ENCODE peak calls at places on chromosomes 4 and X, in eight cellular contexts. O, T, F, R, D, G, A and E are unnamed samples.

GRCh38 chrX:38214551-38214950 is 6.1 kb downstream of the SRPX start:
- DNase-seq in O (no peak), T (peak), F (no peak), R (no peak), D (no peak), G (no peak), A (no peak), E (no peak)

GRCh38 chr4:105994061-105994460 is 98.8 kb downstream of the NPNT start:
- DNase-seq in O (no peak), T (no peak), F (no peak), R (no peak), D (no peak), G (no peak), A (no peak), E (no peak)

GRCh38 chr4:77156533-77156911 is 485 bp upstream of the CCNG2 start:
- DNase-seq in O (peak), T (peak), F (peak), R (peak), D (peak), G (peak), A (peak), E (peak)

GRCh38 chrX:39152106-39152649 is 350.9 kb downstream of the MID1IP1 start:
- DNase-seq in O (peak), T (no peak), F (no peak), R (peak), D (peak), G (no peak), A (peak), E (peak)

GRCh38 chrX:33161829-33162228 is 49.5 kb downstream of the DMD start:
- DNase-seq in O (no peak), T (no peak), F (no peak), R (no peak), D (no peak), G (no peak), A (no peak), E (no peak)

GRCh38 chrX:45517090-45517973 is 316.7 kb upstream of the DIPK2B start:
- DNase-seq in O (peak), T (peak), F (no peak), R (no peak), D (no peak), G (no peak), A (no peak), E (no peak)

GRCh38 chrX:72028701-72029470 is 102.8 kb downstream of the RTL5 start:
- DNase-seq in O (no peak), T (no peak), F (no peak), R (peak), D (no peak), G (peak), A (no peak), E (no peak)

GRCh38 chr4:38805530-38806145 is 1.0 kb upstream of the TLR1 start:
- DNase-seq in O (no peak), T (no peak), F (peak), R (no peak), D (no peak), G (no peak), A (peak), E (no peak)

GRCh38 chrX:989959-990510 is 222.4 kb downstream of the CRLF2 start:
- DNase-seq in O (no peak), T (peak), F (peak), R (peak), D (peak), G (peak), A (peak), E (no peak)

GRCh38 chr4:149409186-149410056 is 406.2 kb downstream of the IQCM start:
- DNase-seq in O (peak), T (peak), F (peak), R (no peak), D (peak), G (peak), A (peak), E (peak)

GRCh38 chrX:138925330-138925729 is 213.8 kb upstream of the FGF13 start:
- DNase-seq in O (peak), T (peak), F (peak), R (no peak), D (no peak), G (no peak), A (no peak), E (no peak)

GRCh38 chr4:127708985-127709384 is 21.2 kb upstream of the SLC25A31 start:
- DNase-seq in O (peak), T (peak), F (peak), R (no peak), D (peak), G (no peak), A (no peak), E (no peak)

GRCh38 chr4:58144721-58145120 is 1034.5 kb upstream of the IGFBP7 start:
- DNase-seq in O (no peak), T (no peak), F (no peak), R (no peak), D (no peak), G (no peak), A (no peak), E (no peak)

GRCh38 chr4:47551682-47552081 is 66.6 kb downstream of the ATP10D start:
- DNase-seq in O (peak), T (peak), F (no peak), R (no peak), D (no peak), G (no peak), A (no peak), E (no peak)

GRCh38 chrX:87516716-87517115 is 886 bp upstream of the KLHL4 start:
- DNase-seq in O (peak), T (peak), F (no peak), R (no peak), D (no peak), G (no peak), A (no peak), E (no peak)

GRCh38 chr4:27911047-27911446 is 1050.4 kb downstream of the STIM2 start:
- DNase-seq in O (no peak), T (no peak), F (no peak), R (no peak), D (no peak), G (no peak), A (no peak), E (no peak)

GRCh38 chr4:16750216-16750615 is 148.2 kb downstream of the LDB2 start:
- DNase-seq in O (no peak), T (no peak), F (no peak), R (no peak), D (no peak), G (no peak), A (no peak), E (no peak)

GRCh38 chr4:15656038-15656470 is 897 bp upstream of the FBXL5 start:
- DNase-seq in O (no peak), T (peak), F (peak), R (peak), D (no peak), G (no peak), A (no peak), E (no peak)

GRCh38 chr4:60485279-60485678 is 714.8 kb upstream of the ADGRL3 start:
- DNase-seq in O (peak), T (no peak), F (no peak), R (no peak), D (no peak), G (no peak), A (no peak), E (no peak)

GRCh38 chr4:158810487-158811215 is 41.8 kb downstream of the FNIP2 start:
- DNase-seq in O (peak), T (peak), F (peak), R (no peak), D (no peak), G (peak), A (peak), E (no peak)

GRCh38 chr4:66097271-66097670 is 427.0 kb upstream of the EPHA5 start:
- DNase-seq in O (no peak), T (no peak), F (no peak), R (no peak), D (no peak), G (no peak), A (no peak), E (no peak)

GRCh38 chr4:128249787-128250668 is 37.6 kb downstream of the PGRMC2 start:
- DNase-seq in O (no peak), T (no peak), F (no peak), R (no peak), D (no peak), G (no peak), A (no peak), E (no peak)

GRCh38 chr4:75654905-75655304 is 18.3 kb downstream of the G3BP2 start:
- DNase-seq in O (no peak), T (no peak), F (no peak), R (no peak), D (no peak), G (no peak), A (no peak), E (no peak)

GRCh38 chr4:52915131-52915645 is 53.1 kb downstream of the RASL11B start:
- DNase-seq in O (no peak), T (no peak), F (no peak), R (no peak), D (no peak), G (no peak), A (no peak), E (no peak)

GRCh38 chr4:78520808-78521226 is 30.8 kb upstream of the ANXA3 start:
- DNase-seq in O (no peak), T (peak), F (no peak), R (no peak), D (no peak), G (no peak), A (no peak), E (no peak)

GRCh38 chr4:102343964-102344519 is 1.2 kb downstream of the SLC39A8 start:
- DNase-seq in O (peak), T (no peak), F (no peak), R (no peak), D (no peak), G (no peak), A (no peak), E (no peak)

GRCh38 chrX:24982306-24982965 is 33.3 kb downstream of the ARX start:
- DNase-seq in O (no peak), T (no peak), F (no peak), R (no peak), D (no peak), G (no peak), A (no peak), E (no peak)

GRCh38 chr4:145546556-145546955 is 64.9 kb downstream of the SMAD1 start:
- DNase-seq in O (no peak), T (peak), F (no peak), R (no peak), D (no peak), G (no peak), A (no peak), E (no peak)

GRCh38 chrX:122850326-122850725 is 333.8 kb upstream of the GRIA3 start:
- DNase-seq in O (no peak), T (peak), F (no peak), R (no peak), D (no peak), G (no peak), A (no peak), E (no peak)

GRCh38 chrX:148665001-148665400 is 164.6 kb downstream of the AFF2 start:
- DNase-seq in O (no peak), T (no peak), F (no peak), R (no peak), D (no peak), G (no peak), A (no peak), E (no peak)

GRCh38 chr4:118972167-118972566 is 83.5 kb downstream of the SYNPO2 start:
- DNase-seq in O (no peak), T (no peak), F (no peak), R (no peak), D (no peak), G (no peak), A (no peak), E (no peak)

GRCh38 chr4:26217961-26218676 is 102.7 kb upstream of the RBPJ start:
- DNase-seq in O (no peak), T (no peak), F (no peak), R (no peak), D (no peak), G (no peak), A (peak), E (peak)

GRCh38 chr4:109803924-109804571 is 2.2 kb upstream of the CFI start:
- DNase-seq in O (peak), T (peak), F (peak), R (peak), D (peak), G (no peak), A (no peak), E (peak)

GRCh38 chr4:94882756-94883155 is 125.0 kb downstream of the BMPR1B start:
- DNase-seq in O (no peak), T (no peak), F (no peak), R (no peak), D (no peak), G (no peak), A (no peak), E (no peak)

GRCh38 chrX:129540725-129541184 is 696 bp downstream of the OCRL start:
- DNase-seq in O (no peak), T (no peak), F (peak), R (peak), D (peak), G (peak), A (no peak), E (peak)

GRCh38 chrX:44072631-44073030 is 99.4 kb upstream of the NDP start:
- DNase-seq in O (no peak), T (no peak), F (no peak), R (no peak), D (no peak), G (no peak), A (no peak), E (no peak)

GRCh38 chr4:38085394-38086150 is 125.4 kb downstream of the PTTG2 start:
- DNase-seq in O (no peak), T (no peak), F (no peak), R (no peak), D (no peak), G (no peak), A (no peak), E (no peak)

GRCh38 chrX:8815460-8816065 is 14.4 kb upstream of the FAM9A start:
- DNase-seq in O (peak), T (peak), F (peak), R (no peak), D (peak), G (no peak), A (no peak), E (no peak)

GRCh38 chrX:112450810-112451209 is 228.9 kb downstream of the LHFPL1 start:
- DNase-seq in O (no peak), T (peak), F (no peak), R (no peak), D (no peak), G (no peak), A (no peak), E (no peak)
- H3K27ac ChIP-seq in O (no peak), T (no peak), F (no peak), R (no peak), D (no peak), G (no peak), A (no peak), E (no peak)

DNA sequence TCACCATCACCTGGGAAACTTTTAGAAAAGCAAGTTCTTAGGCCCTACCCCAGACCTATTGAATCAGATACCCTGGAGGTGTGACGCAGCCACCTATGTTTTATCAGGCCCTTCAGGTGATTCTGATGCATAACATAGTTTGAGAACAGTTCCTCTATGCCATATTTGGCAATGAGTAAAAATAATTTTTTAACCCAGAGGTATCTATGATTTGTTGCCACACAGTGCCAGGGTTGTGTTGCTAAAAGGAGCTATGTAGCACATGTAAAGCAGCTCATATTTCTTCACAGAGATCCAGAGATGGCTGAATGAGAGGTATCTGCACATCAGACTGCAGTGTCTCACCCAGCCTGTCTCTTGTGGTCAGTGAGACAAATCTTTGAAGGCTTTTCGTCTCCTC is 85.3 kb downstream of the PTPN13 start:
- DNase-seq in O (no peak), T (no peak), F (no peak), R (no peak), D (no peak), G (no peak), A (no peak), E (no peak)
- H3K27ac ChIP-seq in O (no peak), T (no peak), F (no peak), R (no peak), D (no peak), G (no peak), A (no peak), E (no peak)

GRCh38 chrX:110086916-110087484 is 84.1 kb downstream of the TMEM164 start:
- DNase-seq in O (peak), T (peak), F (no peak), R (no peak), D (peak), G (no peak), A (no peak), E (no peak)
- H3K27ac ChIP-seq in O (peak), T (peak), F (no peak), R (no peak), D (peak), G (no peak), A (no peak), E (no peak)

DNA sequence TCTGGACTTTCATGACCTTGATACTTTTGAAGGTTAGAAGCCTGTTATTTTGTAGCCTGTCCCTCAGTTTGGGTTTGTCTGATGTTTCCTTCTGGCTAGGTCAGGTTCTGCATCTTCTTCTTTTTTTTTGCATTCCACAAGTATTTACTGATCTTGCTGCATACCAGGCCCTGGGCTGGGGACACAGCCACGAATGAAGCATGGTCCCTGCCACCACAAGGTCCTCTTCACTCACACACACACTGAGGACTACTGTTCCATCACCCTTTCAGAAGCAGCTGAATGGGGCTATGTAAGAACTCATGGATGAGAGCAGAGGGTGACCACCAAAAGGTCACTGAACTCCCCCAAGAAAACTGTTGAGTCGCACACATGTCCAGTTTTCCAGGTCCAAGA is 39.2 kb downstream of the USP11 start:
- DNase-seq in O (no peak), T (no peak), F (no peak), R (no peak), D (no peak), G (no peak), A (no peak), E (no peak)
- H3K27ac ChIP-seq in O (no peak), T (no peak), F (no peak), R (no peak), D (no peak), G (no peak), A (no peak), E (no peak)

GRCh38 chr4:147122697-147123472 is 177.2 kb upstream of the TTC29 start:
- DNase-seq in O (no peak), T (no peak), F (no peak), R (no peak), D (no peak), G (no peak), A (no peak), E (no peak)

GRCh38 chr4:147117400-147117799 is 171.7 kb upstream of the TTC29 start:
- DNase-seq in O (no peak), T (peak), F (no peak), R (no peak), D (no peak), G (no peak), A (no peak), E (no peak)

DNA sequence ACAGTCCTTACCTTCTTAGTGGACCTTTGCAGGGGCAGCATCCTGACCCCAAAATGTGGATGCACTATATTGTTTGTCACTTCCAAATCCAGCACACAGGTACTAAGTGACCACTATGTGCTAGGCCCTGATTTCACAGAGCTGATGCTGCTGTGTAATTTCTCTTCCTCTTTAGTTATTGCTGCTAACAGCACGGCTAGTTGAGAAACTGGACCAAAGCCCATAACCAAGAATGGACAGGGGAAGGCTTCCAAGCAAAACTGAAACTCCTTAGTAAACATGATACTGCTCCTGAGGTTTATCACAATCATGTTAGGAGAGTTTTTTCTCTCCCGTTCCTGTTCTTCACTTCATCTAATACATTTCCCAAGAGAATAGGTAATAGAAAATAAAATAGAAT is 172.9 kb upstream of the TTC29 start:
- DNase-seq in O (no peak), T (peak), F (no peak), R (no peak), D (no peak), G (no peak), A (no peak), E (no peak)
- H3K27ac ChIP-seq in O (no peak), T (no peak), F (no peak), R (no peak), D (no peak), G (no peak), A (peak), E (no peak)

GRCh38 chr4:1033840-1034551 is 22.6 kb downstream of the FGFRL1 start:
- DNase-seq in O (no peak), T (peak), F (no peak), R (no peak), D (no peak), G (peak), A (peak), E (peak)
- H3K27ac ChIP-seq in O (peak), T (peak), F (no peak), R (no peak), D (no peak), G (peak), A (peak), E (peak)

GRCh38 chrX:103441878-103442535 is 65.7 kb downstream of the BEX3 start:
- DNase-seq in O (peak), T (no peak), F (no peak), R (no peak), D (no peak), G (no peak), A (no peak), E (no peak)

GRCh38 chrX:103442536-103442901 is 66.2 kb downstream of the BEX3 start:
- DNase-seq in O (peak), T (peak), F (no peak), R (no peak), D (no peak), G (no peak), A (no peak), E (no peak)

GRCh38 chrX:103440621-103441020 is 64.3 kb downstream of the BEX3 start:
- DNase-seq in O (no peak), T (peak), F (no peak), R (no peak), D (no peak), G (no peak), A (no peak), E (no peak)

GRCh38 chrX:103437147-103437873 is 61.0 kb downstream of the BEX3 start:
- DNase-seq in O (no peak), T (no peak), F (no peak), R (no peak), D (no peak), G (no peak), A (no peak), E (no peak)

DNA sequence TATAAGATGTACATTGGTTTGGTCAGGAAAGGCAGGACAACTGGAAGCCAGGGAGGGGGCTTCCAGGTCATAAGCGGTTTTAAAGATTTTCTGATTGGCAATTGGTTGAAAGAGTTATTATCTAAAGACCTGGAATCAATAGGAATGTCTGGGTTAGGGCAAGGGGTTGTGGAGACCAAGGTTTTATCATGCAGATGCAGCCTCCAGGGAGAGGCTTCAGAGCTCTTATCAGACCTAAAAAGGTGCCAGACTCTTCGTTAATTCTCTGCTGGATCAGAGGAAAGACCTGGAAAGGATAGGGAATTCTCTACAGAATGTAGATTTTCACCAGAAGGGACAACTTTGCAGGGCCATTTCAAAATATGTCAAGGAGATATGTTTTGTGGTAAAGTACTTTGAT is 62.8 kb downstream of the BEX3 start:
- DNase-seq in O (no peak), T (no peak), F (no peak), R (no peak), D (no peak), G (no peak), A (no peak), E (no peak)
- H3K27ac ChIP-seq in O (no peak), T (no peak), F (no peak), R (no peak), D (no peak), G (no peak), A (no peak), E (no peak)

GRCh38 chrX:135395064-135395463 is 26.7 kb upstream of the SMIM10L2A start:
- DNase-seq in O (no peak), T (no peak), F (no peak), R (no peak), D (no peak), G (no peak), A (no peak), E (no peak)

GRCh38 chrX:135393046-135393445 is 28.7 kb upstream of the SMIM10L2A start:
- DNase-seq in O (no peak), T (no peak), F (no peak), R (no peak), D (no peak), G (no peak), A (no peak), E (no peak)

GRCh38 chrX:135396566-135396965 is 25.2 kb upstream of the SMIM10L2A start:
- DNase-seq in O (no peak), T (no peak), F (no peak), R (no peak), D (no peak), G (no peak), A (no peak), E (no peak)

GRCh38 chrX:135391734-135392133 is 30.0 kb upstream of the SMIM10L2A start:
- DNase-seq in O (no peak), T (no peak), F (no peak), R (no peak), D (no peak), G (no peak), A (no peak), E (no peak)

GRCh38 chrX:135396109-135396508 is 25.6 kb upstream of the SMIM10L2A start:
- DNase-seq in O (peak), T (no peak), F (peak), R (no peak), D (no peak), G (no peak), A (no peak), E (no peak)
- H3K27ac ChIP-seq in O (no peak), T (no peak), F (no peak), R (no peak), D (no peak), G (no peak), A (no peak), E (no peak)